ENCODE peak calls at places on chromosomes 6 and 20, in five cellular contexts. O is CD4-positive, CD25-positive, alpha-beta regulatory T cell; I is LNCaP clone FGC; M is effector memory CD4-positive, alpha-beta T cell; X is cardiac muscle cell. U is an unnamed sample.

GRCh38 chr6:118102401-118102800 is 195.3 kb downstream of the SLC35F1 start:
- DNase-seq in X (no peak), I (no peak), M (no peak), O (no peak), U (no peak)

GRCh38 chr20:19802492-19803158 is 44.6 kb downstream of the RIN2 start:
- DNase-seq in I (no peak), O (no peak), X (peak; percentile 39), M (no peak), U (no peak)

GRCh38 chr20:41249371-41249770 is 68.2 kb downstream of the ZHX3 start:
- DNase-seq in O (no peak), M (no peak), I (peak; percentile 33), X (no peak), U (no peak)

GRCh38 chr20:50520222-50520877 is 10.2 kb downstream of the PTPN1 start:
- DNase-seq in I (no peak), O (no peak), X (no peak), M (no peak), U (no peak)

GRCh38 chr6:93105017-93105416 is 314.3 kb downstream of the EPHA7 start:
- DNase-seq in X (no peak), O (no peak), M (no peak), I (no peak), U (no peak)

GRCh38 chr6:81241717-81242116 is 510.8 kb downstream of the TENT5A start:
- DNase-seq in I (peak; percentile 14), O (no peak), X (peak; percentile 40), M (no peak), U (no peak)

GRCh38 chr6:84253380-84253779 is 25.9 kb upstream of the CEP162 start:
- DNase-seq in X (no peak), I (no peak), O (no peak), M (no peak), U (no peak)

GRCh38 chr20:51403465-51404220 is 138.9 kb downstream of the NFATC2 start:
- DNase-seq in I (no peak), M (no peak), X (no peak), O (no peak), U (no peak)

GRCh38 chr6:133132092-133132491 is 109.1 kb upstream of the EYA4 start:
- DNase-seq in O (no peak), X (peak; percentile 38), I (no peak), M (no peak), U (no peak)

DNA sequence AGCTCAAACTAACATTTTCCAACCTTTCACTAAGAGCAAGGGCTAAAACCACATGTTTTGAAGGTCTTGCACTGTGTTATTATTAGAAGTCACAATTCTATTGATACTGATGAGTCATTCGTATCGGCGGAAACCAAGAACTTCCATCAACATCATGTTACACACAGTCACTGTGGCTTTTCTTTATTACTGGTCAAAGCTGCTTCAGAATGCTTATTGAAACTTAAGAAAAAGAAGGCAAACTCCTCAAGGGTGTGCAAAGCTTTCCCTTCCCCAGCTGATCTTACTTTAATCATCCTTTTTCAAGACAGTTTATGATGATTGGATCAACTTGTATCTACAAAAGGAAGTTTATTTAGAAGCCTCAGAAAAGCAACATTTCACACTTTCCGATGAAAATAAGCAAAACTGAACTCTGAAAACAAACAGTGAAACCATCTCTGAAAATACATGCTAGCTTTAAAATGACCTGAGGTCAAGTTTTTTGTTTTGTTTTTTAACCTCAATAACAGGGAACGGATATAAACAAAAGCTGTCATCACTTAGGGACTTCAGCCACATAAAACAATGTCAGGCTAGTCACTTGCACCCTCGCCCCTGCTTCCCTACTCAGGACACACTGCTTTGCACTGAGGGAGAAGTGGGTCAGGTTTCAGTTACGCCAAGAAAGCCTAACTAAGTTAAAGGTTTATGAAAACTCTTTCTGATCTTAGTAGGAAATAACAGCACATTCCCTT is 11.7 kb downstream of the BACH2 start:
- DNase-seq in X (no peak), O (peak; percentile 49), M (no peak), I (no peak), U (peak; percentile 52)
- H3K4me3 ChIP-seq in X (no peak overlapping the region), O (peak overlapping the region; percentile 89), M (peak overlapping the region; percentile 39), I (no peak overlapping the region), U (peak overlapping the region; percentile 58)

GRCh38 chr6:33079575-33079974 is 3.8 kb downstream of the HLA-DPB1 start:
- DNase-seq in I (no peak), O (no peak), M (no peak), X (no peak), U (no peak)

GRCh38 chr6:33080127-33081089 is 4.6 kb downstream of the HLA-DPB1 start:
- DNase-seq in I (no peak), X (peak; percentile 58), O (no peak), M (no peak), U (no peak)

GRCh38 chr6:33078919-33079521 is 3.2 kb downstream of the HLA-DPB1 start:
- DNase-seq in X (no peak), I (no peak), M (no peak), O (no peak), U (no peak)

GRCh38 chr6:33082702-33083101 is 6.9 kb downstream of the HLA-DPB1 start:
- DNase-seq in X (peak; percentile 49), M (no peak), O (no peak), I (no peak), U (no peak)

DNA sequence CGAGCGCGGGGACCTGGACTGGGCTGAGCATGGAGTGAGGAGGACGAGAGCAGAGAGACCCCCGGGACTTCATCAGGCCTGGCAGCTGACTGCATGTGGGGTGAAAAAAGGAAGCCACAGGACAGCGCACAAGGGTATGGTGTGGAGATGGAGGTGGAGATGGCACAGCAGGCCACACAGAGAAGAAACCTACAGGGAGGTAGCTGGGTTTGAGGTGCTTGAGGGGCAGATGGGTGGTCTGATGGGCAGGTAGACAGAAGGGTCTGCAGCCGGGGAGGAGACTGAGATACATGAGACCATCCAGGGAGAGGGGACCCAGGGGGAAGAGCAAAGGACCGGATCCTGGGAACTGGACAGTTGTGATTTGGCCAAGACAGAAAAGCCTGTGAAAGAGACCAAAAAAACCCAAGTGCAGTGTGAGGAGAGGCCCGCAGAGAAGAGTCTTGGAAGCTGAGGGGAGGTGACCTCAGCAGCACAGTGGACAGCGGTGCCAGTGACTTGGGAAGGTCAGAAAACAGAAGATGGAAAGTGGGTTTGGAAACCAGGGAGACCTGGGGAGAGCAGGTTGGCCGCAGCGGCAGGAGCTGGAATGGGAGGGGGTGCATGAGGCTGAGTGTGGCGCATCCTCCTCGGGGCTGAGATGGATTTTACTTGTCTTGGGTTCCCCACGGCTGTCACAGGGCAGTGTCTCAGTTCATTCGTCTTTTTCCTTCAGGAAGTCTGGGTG is 5.5 kb downstream of the HLA-DPB1 start:
- DNase-seq in M (no peak), O (no peak), X (no peak), I (no peak), U (no peak)
- H3K4me3 ChIP-seq in M (no peak overlapping the region), O (no peak overlapping the region), X (peak overlapping the region; percentile 16), I (no peak overlapping the region), U (no peak overlapping the region)

GRCh38 chr20:1779567-1779966 is 115.6 kb upstream of the SIRPA start:
- DNase-seq in O (no peak), M (no peak), X (no peak), I (no peak), U (no peak)

GRCh38 chr20:1775117-1775516 is 117.5 kb upstream of the SIRPG start:
- DNase-seq in X (no peak), O (no peak), M (no peak), I (no peak), U (no peak)

GRCh38 chr20:1774479-1774878 is 116.9 kb upstream of the SIRPG start:
- DNase-seq in X (no peak), O (no peak), I (no peak), M (no peak), U (no peak)

GRCh38 chr20:1776608-1777475 is 118.4 kb upstream of the SIRPA start:
- DNase-seq in O (peak; percentile 79), X (peak; percentile 92), I (peak; percentile 39), M (peak; percentile 63), U (peak; percentile 77)

DNA sequence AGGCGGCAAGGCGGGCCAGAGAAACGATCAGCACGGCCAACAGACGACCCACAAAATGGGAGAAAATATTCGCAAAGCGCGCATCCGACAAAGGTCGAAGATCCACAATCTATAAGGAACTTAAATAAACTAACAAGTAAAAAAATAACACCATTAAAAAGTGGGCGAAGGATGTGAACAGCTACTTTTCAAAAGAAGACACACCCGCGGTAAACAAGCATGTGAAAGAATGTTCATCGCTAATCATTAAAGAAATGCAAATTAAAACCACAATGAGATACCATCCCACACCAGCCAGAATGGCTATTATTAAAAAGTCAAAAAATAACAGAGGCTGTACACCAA is 117.8 kb upstream of the SIRPA start:
- DNase-seq in X (no peak), O (no peak), I (no peak), M (no peak), U (no peak)
- H3K4me3 ChIP-seq in X (peak overlapping the region; percentile 69), O (peak overlapping the region; percentile 47), I (peak overlapping the region; percentile 69), M (peak overlapping the region; percentile 77), U (peak overlapping the region; percentile 76)

GRCh38 chr6:100719883-100720682 is 161.0 kb downstream of the ASCC3 start:
- DNase-seq in X (peak; percentile 13), O (peak; percentile 6), I (no peak), M (no peak), U (no peak)
- H3K4me3 ChIP-seq in X (no peak overlapping the region), O (no peak overlapping the region), I (no peak overlapping the region), M (no peak overlapping the region), U (no peak overlapping the region)